ENCODE peak calls at places on chromosome 6, in nine cellular contexts. J is right lobe of liver; P is activated naive CD4-positive, alpha-beta T cell treated with anti-CD3 and anti-CD28 coated beads, Interleukin-2, amount 50 U/mL, for 16 hours; R is GM12865; H is stomach; D is germinal center; N is activated CD8-positive, alpha-beta memory T cell treated with anti-CD3 and anti-CD28 coated beads, Interleukin-2, amount 50 U/mL, for 4 hours; Z is RWPE1; E is NCI-H510A. L is an unnamed sample.

GRCh38 chr6:17269840-17270239 is 11.3 kb upstream of the RBM24 start:
- DNase-seq in P (no peak), E (no peak), J (no peak), Z (no peak), R (no peak), N (no peak), D (no peak), H (no peak), L (no peak)

GRCh38 chr6:143955971-143956370 is 52.1 kb downstream of the PLAGL1 start:
- DNase-seq in P (no peak), H (no peak), E (no peak), R (no peak), Z (no peak), D (no peak), N (no peak), J (no peak), L (no peak)

GRCh38 chr6:30769088-30769852 is 24.9 kb upstream of the IER3 start:
- DNase-seq in D (no peak), E (no peak), H (peak), J (peak), P (peak), N (peak), R (peak), Z (peak), L (peak)

GRCh38 chr6:142030115-142030619 is 102.6 kb upstream of the GJE1 start:
- DNase-seq in Z (no peak), N (no peak), H (no peak), E (no peak), D (no peak), P (no peak), J (no peak), R (no peak), L (no peak)

GRCh38 chr6:33143113-33143760 is 49.0 kb downstream of the COL11A2 start:
- DNase-seq in P (no peak), J (no peak), N (no peak), E (no peak), Z (no peak), D (no peak), R (no peak), H (no peak), L (no peak)

GRCh38 chr6:110338820-110339470 is 19.2 kb downstream of the METTL24 start:
- DNase-seq in J (no peak), D (no peak), N (no peak), Z (no peak), H (no peak), E (no peak), R (no peak), P (no peak), L (no peak)

GRCh38 chr6:18555750-18556149 is 168.6 kb downstream of the RNF144B start:
- DNase-seq in D (no peak), J (no peak), R (no peak), P (no peak), N (no peak), E (no peak), Z (no peak), H (no peak), L (no peak)

GRCh38 chr6:85362652-85363310 is 87.1 kb upstream of the NT5E start:
- DNase-seq in D (no peak), R (no peak), P (no peak), E (no peak), Z (no peak), J (no peak), N (no peak), H (no peak), L (no peak)

GRCh38 chr6:81130071-81130470 is 622.4 kb downstream of the TENT5A start:
- DNase-seq in P (no peak), Z (no peak), R (no peak), N (no peak), H (no peak), D (no peak), J (no peak), E (no peak), L (no peak)

GRCh38 chr6:71391126-71391525 is 102.5 kb downstream of the OGFRL1 start:
- DNase-seq in D (no peak), P (no peak), Z (no peak), H (no peak), E (no peak), J (no peak), N (no peak), R (no peak), L (no peak)

GRCh38 chr6:36235309-36235708 is 34.6 kb upstream of the PNPLA1 start:
- DNase-seq in D (no peak), E (no peak), Z (no peak), P (no peak), N (no peak), R (no peak), J (no peak), H (peak), L (no peak)

GRCh38 chr6:143441680-143442359 is 8.7 kb downstream of the ADAT2 start:
- DNase-seq in Z (no peak), N (no peak), R (no peak), E (no peak), J (no peak), P (no peak), H (no peak), D (no peak), L (no peak)

GRCh38 chr6:163588211-163588919 is 173.8 kb downstream of the QKI start:
- DNase-seq in H (no peak), R (no peak), N (no peak), Z (peak), P (no peak), D (no peak), J (no peak), E (no peak), L (no peak)